ENCODE peak calls at places on chromosomes 13 and 19, in four cellular contexts. X, U, B and Y are unnamed samples.

GRCh38 chr19:55165952-55166529 is 372 bp downstream of the DNAAF3 start:
- DNase-seq in X (no peak), U (peak), B (peak), Y (peak)

GRCh38 chr13:89514534-89515312 is 1832.8 kb upstream of the MIR17HG start:
- DNase-seq in X (no peak), U (peak), B (peak), Y (peak)

GRCh38 chr13:90534617-90535340 is 812.7 kb upstream of the MIR17HG start:
- DNase-seq in X (no peak), U (no peak), B (no peak), Y (no peak)

GRCh38 chr13:35839746-35840273 is 291.4 kb downstream of the DCLK1 start:
- DNase-seq in X (no peak), U (no peak), B (no peak), Y (no peak)

GRCh38 chr19:16115309-16116039 is 3.8 kb downstream of the RAB8A start:
- DNase-seq in X (no peak), U (no peak), B (no peak), Y (no peak)

GRCh38 chr13:50161052-50161451 is 145.8 kb downstream of the KCNRG start:
- DNase-seq in X (no peak), U (no peak), B (no peak), Y (no peak)

GRCh38 chr19:8654591-8655339 is 24.3 kb downstream of the NFILZ start:
- DNase-seq in X (peak), U (peak), B (peak), Y (peak)

GRCh38 chr19:41811036-41811435 is 14.6 kb downstream of the CEACAM3 start:
- DNase-seq in X (peak), U (no peak), B (no peak), Y (no peak)

GRCh38 chr13:87244256-87244870 is 426.8 kb upstream of the SLITRK5 start:
- DNase-seq in X (no peak), U (no peak), B (no peak), Y (no peak)

GRCh38 chr19:4539697-4540581 is at the start of gene LRG1:
- DNase-seq in X (no peak), U (no peak), B (no peak), Y (no peak)

GRCh38 chr19:40335855-40336700 is 12.1 kb downstream of the C19orf47 start:
- DNase-seq in X (no peak), U (no peak), B (no peak), Y (no peak)

GRCh38 chr13:97880298-97880675 is 73.2 kb upstream of the IPO5 start:
- DNase-seq in X (no peak), U (no peak), B (no peak), Y (no peak)

GRCh38 chr13:20451397-20451796 is 74.3 kb downstream of the CRYL1 start:
- DNase-seq in X (no peak), U (no peak), B (no peak), Y (no peak)

GRCh38 chr13:109787135-109787954 is 962 bp upstream of the IRS2 start:
- DNase-seq in X (peak), U (peak), B (peak), Y (peak)

GRCh38 chr13:99218969-99219368 is 18.3 kb downstream of the UBAC2 start:
- DNase-seq in X (no peak), U (no peak), B (no peak), Y (no peak)

GRCh38 chr13:65907656-65908441 is 1322.3 kb downstream of the PCDH9 start:
- DNase-seq in X (no peak), U (no peak), B (no peak), Y (no peak)